ENCODE peak calls at places on chromosomes 3 and 15, in seven cellular contexts. K, F, P, B, J, T and O are unnamed samples.
A peak's percentile ranks its signal among the peaks of the same experiment; 100 is the strongest.

GRCh38 chr15:68427366-68427765 is 4.6 kb downstream of the ITGA11 start:
- DNase-seq in K (no peak), F (no peak), P (no peak), B (no peak), J (peak; percentile 36), T (no peak), O (no peak)

GRCh38 chr3:139838269-139838957 is 96.6 kb upstream of the CLSTN2 start:
- DNase-seq in K (no peak), F (no peak), P (no peak), B (no peak), J (no peak), T (no peak), O (no peak)

GRCh38 chr3:25033407-25034029 is 394.5 kb upstream of the RARB start:
- DNase-seq in K (no peak), F (peak; percentile 65), P (peak; percentile 37), B (no peak), J (peak; percentile 6), T (peak; percentile 60), O (peak; percentile 33)

GRCh38 chr3:139414608-139415224 is 25.3 kb upstream of the COPB2 start:
- DNase-seq in K (no peak), F (no peak), P (no peak), B (no peak), J (no peak), T (no peak), O (no peak)

GRCh38 chr15:74010929-74011540 is 16.5 kb downstream of the PML start:
- DNase-seq in K (no peak), F (no peak), P (no peak), B (no peak), J (no peak), T (no peak), O (no peak)

GRCh38 chr3:161674402-161674801 is 177.8 kb downstream of the OTOL1 start:
- DNase-seq in K (no peak), F (no peak), P (no peak), B (no peak), J (no peak), T (no peak), O (no peak)

GRCh38 chr3:23607184-23607847 is 198.4 kb upstream of the UBE2E1 start:
- DNase-seq in K (no peak), F (no peak), P (no peak), B (no peak), J (peak; percentile 31), T (no peak), O (no peak)

GRCh38 chr3:195100903-195101591 is 169.9 kb downstream of the XXYLT1 start:
- DNase-seq in K (peak; percentile 87), F (peak; percentile 66), P (no peak), B (peak; percentile 82), J (peak; percentile 55), T (no peak), O (no peak)

GRCh38 chr3:54988302-54989022 is 60.6 kb upstream of the LRTM1 start:
- DNase-seq in K (no peak), F (peak; percentile 39), P (no peak), B (no peak), J (peak; percentile 90), T (no peak), O (peak; percentile 31)

GRCh38 chr15:57589276-57590073 is 2.2 kb upstream of the MYZAP start:
- DNase-seq in K (no peak), F (no peak), P (no peak), B (no peak), J (no peak), T (no peak), O (no peak)

GRCh38 chr3:66255865-66256264 is 35.1 kb downstream of the SLC25A26 start:
- DNase-seq in K (no peak), F (no peak), P (no peak), B (no peak), J (no peak), T (no peak), O (no peak)

GRCh38 chr3:86828751-86829150 is 162.2 kb downstream of the VGLL3 start:
- DNase-seq in K (no peak), F (no peak), P (no peak), B (no peak), J (no peak), T (no peak), O (no peak)

GRCh38 chr15:31339558-31339895 is 12.9 kb downstream of the KLF13 start:
- DNase-seq in K (no peak), F (no peak), P (no peak), B (no peak), J (no peak), T (no peak), O (no peak)

GRCh38 chr3:90011136-90011535 is 903.7 kb downstream of the EPHA3 start:
- DNase-seq in K (no peak), F (peak; percentile 4), P (no peak), B (no peak), J (no peak), T (no peak), O (no peak)

GRCh38 chr3:150254199-150254786 is 153.8 kb upstream of the TSC22D2 start:
- DNase-seq in K (no peak), F (peak; percentile 15), P (no peak), B (no peak), J (no peak), T (no peak), O (peak; percentile 64)

GRCh38 chr15:63837032-63837431 is 3.3 kb upstream of the HERC1 start:
- DNase-seq in K (no peak), F (no peak), P (no peak), B (no peak), J (no peak), T (no peak), O (no peak)

GRCh38 chr15:38398134-38398533 is 55.8 kb upstream of the FAM98B start:
- DNase-seq in K (no peak), F (no peak), P (peak; percentile 15), B (no peak), J (peak; percentile 99), T (no peak), O (peak; percentile 15)

GRCh38 chr3:186847437-186847836 is 4.9 kb downstream of the ADIPOQ start:
- DNase-seq in K (no peak), F (no peak), P (no peak), B (no peak), J (no peak), T (no peak), O (no peak)

GRCh38 chr3:183931881-183932280 is 47.2 kb upstream of the PARL start:
- DNase-seq in K (no peak), F (no peak), P (no peak), B (no peak), J (no peak), T (no peak), O (no peak)

GRCh38 chr3:141955163-141955562 is 78.7 kb downstream of the ATP1B3 start:
- DNase-seq in K (no peak), F (no peak), P (no peak), B (no peak), J (peak; percentile 37), T (no peak), O (no peak)

GRCh38 chr3:146334151-146334550 is 83.2 kb upstream of the PLSCR4 start:
- DNase-seq in K (no peak), F (peak; percentile 28), P (no peak), B (no peak), J (peak; percentile 15), T (no peak), O (no peak)

GRCh38 chr3:88149146-88149515 is 628 bp upstream of the C3orf38 start:
- DNase-seq in K (no peak), F (no peak), P (peak; percentile 3), B (no peak), J (peak; percentile 16), T (peak; percentile 25), O (no peak)

GRCh38 chr3:34731879-34732278 is 907.4 kb upstream of the ARPP21 start:
- DNase-seq in K (no peak), F (no peak), P (no peak), B (no peak), J (no peak), T (no peak), O (no peak)

GRCh38 chr15:52559583-52559982 is 9.2 kb downstream of the ARPP19 start:
- DNase-seq in K (no peak), F (no peak), P (no peak), B (no peak), J (peak; percentile 89), T (no peak), O (no peak)

GRCh38 chr3:45601156-45601555 is 6.6 kb downstream of the LIMD1 start:
- DNase-seq in K (no peak), F (no peak), P (no peak), B (no peak), J (no peak), T (no peak), O (no peak)

GRCh38 chr15:78983146-78983918 is 38.5 kb upstream of the CTSH start:
- DNase-seq in K (no peak), F (no peak), P (no peak), B (no peak), J (no peak), T (no peak), O (no peak)

DNA sequence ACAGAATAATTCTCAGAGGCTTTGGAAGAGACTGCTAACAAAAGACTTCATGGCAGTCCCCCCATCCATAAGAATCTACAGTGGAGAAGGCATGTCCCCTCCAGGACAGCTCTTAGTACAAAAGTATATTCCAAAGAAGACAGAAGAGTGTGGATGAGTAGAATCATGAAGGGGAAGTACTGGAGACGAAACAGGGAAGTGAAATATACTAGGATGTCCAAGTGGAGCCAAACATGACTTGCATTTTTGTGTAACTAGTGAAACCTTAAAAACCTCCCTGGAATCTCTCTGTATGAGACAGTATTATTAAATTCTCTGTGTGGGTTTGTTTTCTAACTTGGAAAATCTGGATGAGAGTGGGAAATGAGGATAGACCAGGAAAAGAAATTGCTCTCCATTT is 312.4 kb downstream of the RSL24D1 start:
- DNase-seq in K (no peak), F (no peak), P (no peak), B (no peak), J (no peak), T (no peak), O (no peak)
- H3K9me3 ChIP-seq in K (no peaks in the 10 kb centered on the region), F (no peaks in the 10 kb centered on the region), P (no peaks in the 10 kb centered on the region), B (peaks cover 4% of the 10 kb centered on the region), J (peaks cover 16% of the 10 kb centered on the region), T (no peaks in the 10 kb centered on the region), O (no peaks in the 10 kb centered on the region)

GRCh38 chr3:179493260-179493659 is 42.0 kb upstream of the GNB4 start:
- DNase-seq in K (no peak), F (no peak), P (no peak), B (no peak), J (no peak), T (no peak), O (no peak)

GRCh38 chr3:179495483-179495882 is 44.2 kb upstream of the GNB4 start:
- DNase-seq in K (no peak), F (no peak), P (no peak), B (no peak), J (no peak), T (no peak), O (no peak)
- H3K9me3 ChIP-seq in K (peaks cover 40% of the 10 kb centered on the region), F (peaks cover 3% of the 10 kb centered on the region), P (peaks cover 3% of the 10 kb centered on the region), B (peaks cover 7% of the 10 kb centered on the region), J (peaks cover 21% of the 10 kb centered on the region), T (peaks cover 11% of the 10 kb centered on the region), O (peaks cover 17% of the 10 kb centered on the region)

DNA sequence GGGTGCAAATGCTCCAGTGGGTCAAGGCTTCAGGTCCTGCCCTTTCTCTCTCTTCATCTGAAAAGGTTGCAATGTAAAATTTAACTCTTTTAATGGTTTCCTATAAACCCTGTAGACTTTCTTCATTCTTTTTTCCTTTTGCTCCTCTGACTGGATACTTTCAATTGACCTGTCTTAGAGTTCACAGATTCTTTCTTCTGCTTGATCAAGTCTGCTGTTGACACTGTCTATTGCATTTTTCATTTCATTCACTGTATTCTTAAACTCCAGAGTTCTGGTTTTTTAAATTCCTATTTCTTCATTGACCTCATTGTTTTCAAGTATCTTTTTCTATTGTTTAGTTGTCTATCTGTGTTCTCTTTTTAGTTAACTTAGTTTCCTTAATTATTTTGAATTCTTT is 82.1 kb downstream of the FAM227B start:
- DNase-seq in K (no peak), F (no peak), P (no peak), B (no peak), J (no peak), T (no peak), O (no peak)
- H3K9me3 ChIP-seq in K (peaks cover 12% of the 10 kb centered on the region), F (no peaks in the 10 kb centered on the region), P (no peaks in the 10 kb centered on the region), B (peaks cover 5% of the 10 kb centered on the region), J (peaks cover 7% of the 10 kb centered on the region), T (no peaks in the 10 kb centered on the region), O (no peaks in the 10 kb centered on the region)

GRCh38 chr15:47568030-47568429 is 149.3 kb upstream of the SEMA6D start:
- DNase-seq in K (no peak), F (no peak), P (no peak), B (no peak), J (no peak), T (no peak), O (no peak)
- H3K9me3 ChIP-seq in K (no peaks in the 10 kb centered on the region), F (no peaks in the 10 kb centered on the region), P (peaks cover 24% of the 10 kb centered on the region), B (no peaks in the 10 kb centered on the region), J (no peaks in the 10 kb centered on the region), T (no peaks in the 10 kb centered on the region), O (no peaks in the 10 kb centered on the region)